ENCODE peak calls at places on chromosomes 6 and 20, in six cellular contexts. One of them, this sample, is unnamed.

GRCh38 chr20:49405062-49405683 is 77.3 kb downstream of the KCNB1 start:
- DNase-seq in GM04504: no peak
- DNase-seq in GM23248: no peak
- DNase-seq in DMS153: no peak
- DNase-seq in effector CD4-positive, alpha-beta T cell: no peak
- DNase-seq in GM13977: no peak
- DNase-seq in this sample: no peak

GRCh38 chr6:31008165-31008564 is 2.1 kb upstream of the MUC22 start:
- DNase-seq in effector CD4-positive, alpha-beta T cell: no peak
- DNase-seq in GM04504: no peak
- DNase-seq in GM23248: no peak
- DNase-seq in GM13977: no peak
- DNase-seq in DMS153: no peak
- DNase-seq in this sample: no peak

GRCh38 chr6:143328885-143329284 is 121.6 kb downstream of the ADAT2 start:
- DNase-seq in DMS153: no peak
- DNase-seq in GM13977: no peak
- DNase-seq in GM04504: no peak
- DNase-seq in GM23248: peak
- DNase-seq in effector CD4-positive, alpha-beta T cell: no peak
- DNase-seq in this sample: no peak

GRCh38 chr6:138428943-138429616 is 25.1 kb downstream of the HEBP2 start:
- DNase-seq in effector CD4-positive, alpha-beta T cell: peak
- DNase-seq in DMS153: no peak
- DNase-seq in GM13977: peak
- DNase-seq in GM04504: peak
- DNase-seq in GM23248: peak
- DNase-seq in this sample: peak

GRCh38 chr20:47704746-47705496 is 80.4 kb downstream of the SULF2 start:
- DNase-seq in GM04504: no peak
- DNase-seq in GM23248: no peak
- DNase-seq in effector CD4-positive, alpha-beta T cell: no peak
- DNase-seq in DMS153: no peak
- DNase-seq in GM13977: no peak
- DNase-seq in this sample: no peak

GRCh38 chr20:34311118-34312023 is 8.2 kb upstream of the AHCY start:
- DNase-seq in DMS153: peak
- DNase-seq in GM04504: no peak
- DNase-seq in GM23248: peak
- DNase-seq in effector CD4-positive, alpha-beta T cell: no peak
- DNase-seq in GM13977: no peak
- DNase-seq in this sample: no peak

GRCh38 chr6:4510317-4510716 is 265.9 kb upstream of the CDYL start:
- DNase-seq in DMS153: no peak
- DNase-seq in GM13977: no peak
- DNase-seq in GM04504: no peak
- DNase-seq in GM23248: no peak
- DNase-seq in effector CD4-positive, alpha-beta T cell: no peak
- DNase-seq in this sample: no peak

GRCh38 chr6:87197547-87197946 is 42.2 kb downstream of the ZNF292 start:
- DNase-seq in GM04504: no peak
- DNase-seq in GM13977: peak
- DNase-seq in DMS153: no peak
- DNase-seq in GM23248: no peak
- DNase-seq in effector CD4-positive, alpha-beta T cell: no peak
- DNase-seq in this sample: no peak

GRCh38 chr6:113684382-113684901 is 172.7 kb upstream of the MARCKS start:
- DNase-seq in GM23248: peak
- DNase-seq in effector CD4-positive, alpha-beta T cell: no peak
- DNase-seq in DMS153: no peak
- DNase-seq in GM13977: no peak
- DNase-seq in GM04504: no peak
- DNase-seq in this sample: no peak

GRCh38 chr6:112179631-112180030 is 74.7 kb downstream of the LAMA4 start:
- DNase-seq in GM13977: no peak
- DNase-seq in GM04504: no peak
- DNase-seq in DMS153: no peak
- DNase-seq in GM23248: peak
- DNase-seq in effector CD4-positive, alpha-beta T cell: no peak
- DNase-seq in this sample: no peak

GRCh38 chr6:52390361-52390727 is 28.4 kb downstream of the PAQR8 start:
- DNase-seq in effector CD4-positive, alpha-beta T cell: peak
- DNase-seq in GM13977: peak
- DNase-seq in DMS153: peak
- DNase-seq in GM04504: no peak
- DNase-seq in GM23248: peak
- DNase-seq in this sample: peak

GRCh38 chr6:144678844-144679243 is 393.7 kb downstream of the UTRN start:
- DNase-seq in GM04504: peak
- DNase-seq in GM23248: peak
- DNase-seq in DMS153: no peak
- DNase-seq in effector CD4-positive, alpha-beta T cell: no peak
- DNase-seq in GM13977: no peak
- DNase-seq in this sample: peak

GRCh38 chr20:62922451-62922921 is 3.8 kb downstream of the DIDO1 start:
- DNase-seq in GM23248: peak
- DNase-seq in effector CD4-positive, alpha-beta T cell: peak
- DNase-seq in DMS153: no peak
- DNase-seq in GM04504: no peak
- DNase-seq in GM13977: no peak
- DNase-seq in this sample: no peak

GRCh38 chr20:38674178-38675133 is 49.8 kb upstream of the SLC32A1 start:
- DNase-seq in GM04504: no peak
- DNase-seq in GM13977: peak
- DNase-seq in GM23248: peak
- DNase-seq in DMS153: peak
- DNase-seq in effector CD4-positive, alpha-beta T cell: peak
- DNase-seq in this sample: no peak

GRCh38 chr20:20571068-20571780 is 141.2 kb downstream of the RALGAPA2 start:
- DNase-seq in DMS153: no peak
- DNase-seq in GM04504: no peak
- DNase-seq in GM13977: no peak
- DNase-seq in GM23248: no peak
- DNase-seq in effector CD4-positive, alpha-beta T cell: no peak
- DNase-seq in this sample: no peak

GRCh38 chr20:43983359-43983758 is 68.7 kb downstream of the TOX2 start:
- DNase-seq in GM04504: no peak
- DNase-seq in DMS153: no peak
- DNase-seq in GM23248: no peak
- DNase-seq in GM13977: no peak
- DNase-seq in effector CD4-positive, alpha-beta T cell: no peak
- DNase-seq in this sample: no peak

GRCh38 chr6:74870403-74870802 is 335.4 kb downstream of the COL12A1 start:
- DNase-seq in DMS153: no peak
- DNase-seq in effector CD4-positive, alpha-beta T cell: no peak
- DNase-seq in GM23248: peak
- DNase-seq in GM04504: no peak
- DNase-seq in GM13977: no peak
- DNase-seq in this sample: no peak

GRCh38 chr6:56798163-56798562 is 155.5 kb upstream of the DST start:
- DNase-seq in GM04504: peak
- DNase-seq in effector CD4-positive, alpha-beta T cell: no peak
- DNase-seq in GM13977: no peak
- DNase-seq in GM23248: peak
- DNase-seq in DMS153: peak
- DNase-seq in this sample: peak

GRCh38 chr6:5766260-5766659 is 240.5 kb downstream of the NRN1 start:
- DNase-seq in GM23248: peak
- DNase-seq in effector CD4-positive, alpha-beta T cell: no peak
- DNase-seq in DMS153: no peak
- DNase-seq in GM04504: no peak
- DNase-seq in GM13977: no peak
- DNase-seq in this sample: no peak

GRCh38 chr20:49566401-49566800 is 1.5 kb downstream of the PTGIS start:
- DNase-seq in effector CD4-positive, alpha-beta T cell: no peak
- DNase-seq in GM13977: no peak
- DNase-seq in DMS153: no peak
- DNase-seq in GM23248: peak
- DNase-seq in GM04504: no peak
- DNase-seq in this sample: no peak

This sample was measured in skeletal muscle cell.